ENCODE peak calls at places on chromosomes 5 and 9, in five cellular contexts. I is foreskin fibroblast, Z is GM12865, Y is left cardiac atrium, T is NCI-H69. S is an unnamed sample.

GRCh38 chr9:81815781-81816180 is 112.4 kb upstream of the SPATA31D4 start:
- DNase-seq in I (no peak), Z (no peak), Y (no peak), T (no peak), S (no peak)

GRCh38 chr9:137178201-137178938 is 6.5 kb upstream of the TMEM210 start:
- DNase-seq in I (no peak), Z (no peak), Y (no peak), T (no peak), S (no peak)

GRCh38 chr5:5770825-5771224 is 348.3 kb downstream of the ICE1 start:
- DNase-seq in I (no peak), Z (no peak), Y (no peak), T (no peak), S (no peak)

GRCh38 chr5:153551537-153552079 is 61.1 kb downstream of the GRIA1 start:
- DNase-seq in I (peak; percentile 97), Z (no peak), Y (no peak), T (peak; percentile 93), S (peak; percentile 79)

GRCh38 chr9:87657190-87657589 is 68.7 kb upstream of the CTSL start:
- DNase-seq in I (no peak), Z (no peak), Y (peak; percentile 60), T (no peak), S (no peak)

GRCh38 chr5:452856-453710 is 10.1 kb downstream of the EXOC3 start:
- DNase-seq in I (no peak), Z (no peak), Y (peak; percentile 7), T (no peak), S (no peak)

GRCh38 chr9:114274217-114274616 is 48.7 kb upstream of the ORM1 start:
- DNase-seq in I (no peak), Z (no peak), Y (no peak), T (no peak), S (no peak)

GRCh38 chr9:115115117-115115880 is 2.7 kb downstream of the TNC start:
- DNase-seq in I (peak; percentile 66), Z (no peak), Y (no peak), T (peak; percentile 51), S (no peak)

GRCh38 chr5:78640622-78641021 is 8.0 kb downstream of the LHFPL2 start:
- DNase-seq in I (peak; percentile 39), Z (no peak), Y (no peak), T (peak; percentile 15), S (no peak)

GRCh38 chr9:134297581-134297980 is 28.7 kb upstream of the RXRA start:
- DNase-seq in I (no peak), Z (no peak), Y (peak; percentile 14), T (no peak), S (no peak)

GRCh38 chr9:71628247-71628646 is 140.1 kb downstream of the CEMIP2 start:
- DNase-seq in I (peak; percentile 31), Z (no peak), Y (no peak), T (peak; percentile 10), S (no peak)

GRCh38 chr5:41790038-41790776 is 80.0 kb downstream of the OXCT1 start:
- DNase-seq in I (peak; percentile 85), Z (no peak), Y (no peak), T (peak; percentile 88), S (peak; percentile 61)

GRCh38 chr9:86795861-86796497 is 151.3 kb downstream of the GAS1 start:
- DNase-seq in I (peak; percentile 95), Z (no peak), Y (peak; percentile 51), T (no peak), S (peak; percentile 85)

GRCh38 chr5:39411051-39411450 is 13.7 kb downstream of the DAB2 start:
- DNase-seq in I (peak; percentile 78), Z (no peak), Y (no peak), T (no peak), S (no peak)

GRCh38 chr9:20315672-20316071 is 306.6 kb downstream of the MLLT3 start:
- DNase-seq in I (peak; percentile 81), Z (no peak), Y (no peak), T (no peak), S (peak; percentile 42)

GRCh38 chr9:90642570-90643539 is at the start of gene DIRAS2:
- DNase-seq in I (peak; percentile 47), Z (peak; percentile 24), Y (peak; percentile 33), T (peak; percentile 97), S (peak; percentile 27)

GRCh38 chr5:103364074-103364473 is 105.5 kb downstream of the MACIR start:
- DNase-seq in I (peak; percentile 20), Z (no peak), Y (no peak), T (no peak), S (no peak)

GRCh38 chr9:16532681-16533450 is 337.6 kb downstream of the BNC2 start:
- DNase-seq in I (peak; percentile 86), Z (no peak), Y (no peak), T (peak; percentile 62), S (peak; percentile 53)

GRCh38 chr9:94576131-94576530 is 17.5 kb downstream of the FBP2 start:
- DNase-seq in I (no peak), Z (no peak), Y (no peak), T (no peak), S (no peak)

GRCh38 chr9:125119643-125120286 is 23.6 kb downstream of the SCAI start:
- DNase-seq in I (peak; percentile 75), Z (no peak), Y (no peak), T (no peak), S (no peak)

GRCh38 chr5:6194906-6195612 is 183.3 kb downstream of the MED10 start:
- DNase-seq in I (no peak), Z (no peak), Y (no peak), T (no peak), S (no peak)

GRCh38 chr5:34003941-34004340 is 3.9 kb downstream of the AMACR start:
- DNase-seq in I (no peak), Z (no peak), Y (no peak), T (no peak), S (no peak)

GRCh38 chr5:111537153-111538024 is 25.1 kb upstream of the STARD4 start:
- DNase-seq in I (peak; percentile 24), Z (no peak), Y (no peak), T (no peak), S (no peak)

GRCh38 chr5:116575635-116576042 is 1.0 kb upstream of the SEMA6A start:
- DNase-seq in I (no peak), Z (peak; percentile 46), Y (no peak), T (no peak), S (no peak)

GRCh38 chr5:96142786-96143434 is 181.3 kb upstream of the ELL2 start:
- DNase-seq in I (peak; percentile 90), Z (no peak), Y (no peak), T (peak; percentile 44), S (peak; percentile 55)

GRCh38 chr5:144141581-144141980 is 28.9 kb downstream of the YIPF5 start:
- DNase-seq in I (no peak), Z (no peak), Y (no peak), T (peak; percentile 49), S (no peak)

GRCh38 chr5:64505769-64506566 is at the start of gene RGS7BP:
- DNase-seq in I (peak; percentile 56), Z (peak; percentile 35), Y (peak; percentile 48), T (peak; percentile 88), S (peak; percentile 1)

GRCh38 chr5:87729786-87730185 is 317.1 kb upstream of the CCNH start:
- DNase-seq in I (no peak), Z (no peak), Y (no peak), T (peak; percentile 92), S (no peak)

GRCh38 chr9:132532171-132532570 is 50.2 kb upstream of the BARHL1 start:
- DNase-seq in I (no peak), Z (no peak), Y (no peak), T (no peak), S (no peak)

GRCh38 chr9:18989097-18989496 is 43.9 kb downstream of the SAXO1 start:
- DNase-seq in I (no peak), Z (no peak), Y (no peak), T (peak; percentile 56), S (no peak)

GRCh38 chr5:176364765-176365662 is at the start of gene ARL10:
- DNase-seq in I (peak; percentile 76), Z (peak; percentile 51), Y (peak; percentile 52), T (peak; percentile 81), S (no peak)

GRCh38 chr9:120447959-120448500 is 131.9 kb downstream of the CDK5RAP2 start:
- DNase-seq in I (no peak), Z (no peak), Y (peak; percentile 24), T (no peak), S (no peak)

GRCh38 chr5:149488645-149489306 is 62.5 kb downstream of the CSNK1A1 start:
- DNase-seq in I (peak; percentile 61), Z (no peak), Y (no peak), T (peak; percentile 11), S (no peak)